ENCODE peak calls at places on chromosomes 7 and 10, in ten cellular contexts. M is H4; B is CD4-positive, alpha-beta T cell; E is lung microvascular endothelial cell; P is stimulated activated CD4-positive, alpha-beta T cell treated with anti-CD3 and anti-CD28 coated beads, Interleukin-2, amount 100 ng/mL, for 48 hours; T is left colon; V is NCI-H748 treated with DMSO at 0.1 percent for 48 hours; H is right atrium auricular region; Q is adrenal gland; D is GM19239. U is an unnamed sample.

GRCh38 chr10:103416436-103417147 is 20.2 kb downstream of the PDCD11 start:
- DNase-seq in B (peak), E (peak), T (peak), V (peak), P (peak), H (peak), Q (peak), D (no peak), M (peak), U (peak)

GRCh38 chr10:75396861-75397570 is 4.5 kb downstream of the ZNF503 start:
- DNase-seq in V (no peak), Q (peak), E (no peak), B (no peak), T (peak), M (no peak), P (no peak), D (no peak), H (no peak), U (no peak)

GRCh38 chr10:71062156-71062555 is 150.2 kb upstream of the UNC5B start:
- DNase-seq in B (no peak), M (no peak), Q (no peak), D (no peak), T (no peak), E (no peak), H (no peak), V (no peak), P (no peak), U (no peak)

GRCh38 chr7:41187322-41187721 is 515.6 kb downstream of the INHBA start:
- DNase-seq in T (no peak), B (no peak), E (peak), M (no peak), H (no peak), D (no peak), Q (no peak), P (no peak), V (no peak), U (no peak)

GRCh38 chr7:76280408-76280807 is 22.1 kb upstream of the HSPB1 start:
- DNase-seq in V (no peak), D (no peak), B (no peak), H (no peak), Q (no peak), E (no peak), T (no peak), P (no peak), M (no peak), U (no peak)

GRCh38 chr7:20776214-20776875 is 10.3 kb downstream of the SP8 start:
- DNase-seq in D (no peak), M (no peak), E (no peak), T (no peak), Q (no peak), V (no peak), H (no peak), P (no peak), B (no peak), U (no peak)

GRCh38 chr7:30770936-30771858 is at the start of gene MINDY4:
- DNase-seq in T (peak), P (peak), V (peak), B (peak), D (peak), H (peak), M (peak), Q (peak), E (peak), U (peak)

GRCh38 chr10:14466256-14466655 is 135.5 kb upstream of the FRMD4A start:
- DNase-seq in T (no peak), D (no peak), E (peak), P (no peak), Q (no peak), M (no peak), H (no peak), B (no peak), V (no peak), U (no peak)

GRCh38 chr10:102121739-102122372 is 1.7 kb upstream of the LDB1 start:
- DNase-seq in E (no peak), B (no peak), H (no peak), V (no peak), M (no peak), P (no peak), D (no peak), Q (no peak), T (no peak), U (no peak)

GRCh38 chr7:27459021-27459728 is 203.5 kb downstream of the HIBADH start:
- DNase-seq in T (no peak), P (no peak), H (no peak), M (no peak), Q (peak), V (no peak), E (no peak), D (no peak), B (no peak), U (no peak)

GRCh38 chr10:2230478-2230877 is 493.2 kb upstream of the ADARB2 start:
- DNase-seq in V (no peak), Q (no peak), P (no peak), B (no peak), M (no peak), T (no peak), E (no peak), D (no peak), H (no peak), U (no peak)

GRCh38 chr10:71213761-71214440 is 1.5 kb downstream of the UNC5B start:
- DNase-seq in V (peak), H (peak), B (no peak), D (no peak), E (peak), P (no peak), T (peak), Q (no peak), M (peak), U (no peak)

GRCh38 chr7:33716581-33717477 is 188.5 kb upstream of the BMPER start:
- DNase-seq in V (no peak), B (no peak), E (peak), T (no peak), D (no peak), Q (no peak), M (peak), H (no peak), P (no peak), U (no peak)

GRCh38 chr7:29548823-29549222 is 14.8 kb upstream of the PRR15 start:
- DNase-seq in Q (no peak), B (no peak), E (no peak), D (no peak), M (no peak), P (no peak), V (no peak), H (no peak), T (no peak), U (no peak)

U was measured in stimulated activated CD8-positive, alpha-beta memory T cell treated with anti-CD3 and anti-CD28 coated beads, Interleukin-15, amount 100 ng/mL, for 1 hour.